ENCODE peak calls at places on chromosome 4, in four cellular contexts. A, M, V and L are unnamed samples.

GRCh38 chr4:161320377-161320776 is 843.4 kb downstream of the FSTL5 start:
- DNase-seq in A (peak), M (no peak), V (peak), L (no peak)

GRCh38 chr4:72418458-72418857 is 150.6 kb downstream of the ADAMTS3 start:
- DNase-seq in A (no peak), M (no peak), V (no peak), L (peak)

GRCh38 chr4:53016099-53016498 is 154.0 kb downstream of the RASL11B start:
- DNase-seq in V (no peak), M (no peak), A (no peak), L (no peak)

GRCh38 chr4:24754586-24754985 is 40.8 kb upstream of the SOD3 start:
- DNase-seq in M (no peak), A (no peak), V (no peak), L (no peak)

GRCh38 chr4:141328550-141329173 is 108.0 kb downstream of the ZNF330 start:
- DNase-seq in M (no peak), A (no peak), V (no peak), L (no peak)

GRCh38 chr4:13611283-13611842 is 16.2 kb downstream of the BOD1L1 start:
- DNase-seq in M (no peak), A (no peak), V (no peak), L (no peak)

GRCh38 chr4:45385306-45385705 is 659.0 kb upstream of the GNPDA2 start:
- DNase-seq in M (no peak), A (no peak), V (no peak), L (no peak)

GRCh38 chr4:82500830-82501229 is 61.0 kb downstream of the TMEM150C start:
- DNase-seq in V (no peak), M (no peak), A (no peak), L (no peak)

DNA sequence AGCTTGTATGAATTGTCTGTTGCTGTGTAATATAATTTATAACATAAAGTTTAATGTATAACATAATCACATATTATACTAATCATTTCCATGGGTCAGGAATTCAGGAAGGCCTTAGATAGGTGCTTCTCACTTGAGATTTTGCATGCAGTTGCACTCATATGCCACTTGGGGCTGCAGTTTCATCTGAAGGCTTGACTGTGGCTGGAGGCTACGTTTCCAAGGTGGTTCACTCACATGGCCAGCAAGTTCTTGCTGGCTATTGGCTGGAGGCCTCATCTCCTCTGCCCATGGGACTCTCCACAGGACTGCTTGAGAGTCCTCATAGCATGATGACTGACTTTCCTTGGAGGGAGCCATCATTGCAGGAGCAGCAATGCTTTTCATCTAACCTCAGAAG is 53.4 kb upstream of the STX18 start:
- DNase-seq in M (no peak), V (no peak), A (peak), L (no peak)
- TF ChIP-seq CTCF in M (no peak), V (no peak), A (peak), L (no peak)

GRCh38 chr4:26001413-26001812 is 87.4 kb downstream of the SMIM20 start:
- DNase-seq in V (no peak), A (no peak), M (no peak), L (no peak)
- H3K4me3 ChIP-seq in V (no peak), A (no peak), M (no peak), L (no peak)

GRCh38 chr4:123046096-123046495 is 123.7 kb upstream of the NUDT6 start:
- DNase-seq in V (no peak), M (no peak), A (no peak), L (no peak)

GRCh38 chr4:123043013-123043412 is 120.6 kb upstream of the NUDT6 start:
- DNase-seq in M (no peak), A (peak), V (no peak), L (peak)

GRCh38 chr4:123037809-123038208 is 115.4 kb upstream of the NUDT6 start:
- DNase-seq in M (no peak), A (no peak), V (no peak), L (no peak)

GRCh38 chr4:123043793-123044425 is 121.5 kb upstream of the NUDT6 start:
- DNase-seq in V (no peak), A (no peak), M (no peak), L (no peak)

DNA sequence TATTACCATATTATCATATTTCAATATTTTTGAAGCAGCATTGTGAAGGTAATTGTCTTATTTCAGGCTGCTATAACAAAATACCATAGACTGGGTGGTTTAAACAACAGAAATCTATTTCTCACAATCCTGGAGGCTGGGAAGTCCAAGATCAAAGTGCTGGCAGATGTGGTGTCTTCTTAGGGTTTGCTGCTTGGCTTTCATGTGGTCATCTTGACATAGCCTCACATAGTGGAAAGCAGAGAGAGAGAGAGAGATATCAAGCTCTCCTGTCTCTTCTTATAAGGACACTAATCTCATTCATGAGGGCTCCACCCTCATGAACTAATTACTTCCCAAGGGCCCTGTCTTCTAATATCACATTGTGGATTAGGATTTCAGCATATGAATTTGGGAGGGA is 119.7 kb upstream of the NUDT6 start:
- DNase-seq in A (no peak), M (no peak), V (no peak), L (no peak)
- TF ChIP-seq CTCF in A (no peak), M (no peak), V (no peak), L (no peak)

DNA sequence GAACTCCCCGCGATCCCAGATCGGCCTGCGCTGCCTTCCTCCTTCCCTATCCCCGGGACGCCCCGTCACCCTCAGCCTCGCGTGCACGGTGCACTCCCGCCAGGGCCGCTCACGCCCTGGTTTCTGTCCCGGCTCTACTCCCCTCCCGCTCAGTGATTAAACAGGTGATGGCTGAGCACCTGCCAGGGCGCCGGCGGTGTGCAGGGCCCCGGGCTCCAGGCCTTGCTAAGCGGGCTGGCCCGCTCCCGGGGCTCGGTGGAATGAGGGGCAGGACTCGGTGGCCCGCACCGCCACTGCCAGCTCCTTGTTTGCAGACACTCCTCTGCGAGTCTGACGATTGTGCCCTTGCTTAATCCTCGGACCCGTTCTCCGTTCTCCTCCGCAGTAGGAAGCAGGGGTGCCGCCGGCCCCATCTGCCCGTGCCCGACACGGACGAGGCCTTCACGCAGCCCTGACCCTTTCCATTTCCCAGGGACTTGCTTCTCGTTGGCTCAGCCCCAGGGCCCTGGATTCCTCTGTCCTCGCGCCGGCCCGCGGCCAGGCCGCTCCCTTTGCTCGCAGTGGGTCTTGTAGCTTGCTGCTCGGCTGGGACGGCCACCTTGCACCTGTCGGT is 143.5 kb downstream of the TRIML1 start:
- DNase-seq in M (no peak), A (no peak), V (no peak), L (no peak)
- H3K4me3 ChIP-seq in M (peak), A (no peak), V (no peak), L (no peak)

DNA sequence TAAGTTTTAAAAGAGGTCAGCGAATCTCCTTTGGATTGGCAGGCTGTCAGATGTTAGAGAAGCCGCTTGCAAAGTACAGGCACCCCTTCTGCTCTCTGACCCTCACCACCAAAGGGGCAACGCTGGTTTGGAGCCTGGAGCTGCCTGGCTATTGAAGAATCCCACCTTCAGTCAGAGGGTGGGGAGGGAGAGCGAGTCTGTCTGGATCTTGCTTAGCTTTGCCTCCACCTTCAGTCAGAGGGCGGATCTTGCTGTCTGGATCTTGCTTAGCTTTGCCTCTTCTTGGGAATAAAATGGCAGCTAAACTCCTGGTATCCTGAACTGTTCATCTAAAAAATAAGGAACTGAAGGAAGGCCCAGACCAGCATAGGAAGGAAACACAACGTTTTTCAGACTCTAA is 7.3 kb downstream of the CCDC110 start:
- DNase-seq in A (no peak), M (no peak), V (no peak), L (no peak)
- TF ChIP-seq CTCF in A (no peak), M (no peak), V (no peak), L (no peak)

GRCh38 chr4:118280501-118281218 is 72.1 kb downstream of the PRSS12 start:
- DNase-seq in V (peak), A (peak), M (no peak), L (peak)
- H3K4me3 ChIP-seq in V (no peak), A (peak), M (no peak), L (peak)

DNA sequence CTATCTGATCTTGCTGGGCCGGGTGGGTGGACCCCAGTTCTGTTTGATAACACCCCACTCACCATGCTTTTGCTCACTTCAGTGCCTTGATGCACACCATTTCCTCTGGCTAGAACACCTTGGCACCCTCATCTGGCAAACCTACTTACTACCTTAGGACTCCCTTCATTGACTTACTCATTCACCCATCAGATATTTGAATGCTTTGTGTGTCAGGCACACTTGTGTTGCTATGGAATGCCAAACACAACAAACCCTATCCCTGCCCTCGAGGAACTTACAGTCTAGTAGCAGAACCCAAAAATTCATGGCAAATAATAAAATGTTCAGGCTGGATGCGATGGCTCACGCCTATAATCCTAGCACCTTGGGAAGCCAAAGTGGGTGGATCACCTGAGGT is 13.9 kb downstream of the CCNG2 start:
- DNase-seq in A (no peak), V (no peak), M (no peak), L (no peak)
- TF ChIP-seq CTCF in A (no peak), V (no peak), M (no peak), L (no peak)

GRCh38 chr4:108107729-108108382 is 60.9 kb downstream of the LEF1 start:
- DNase-seq in M (no peak), A (no peak), V (no peak), L (no peak)
- H3K4me3 ChIP-seq in M (no peak), A (no peak), V (no peak), L (no peak)